ENCODE peak calls at places on chromosomes 1 and 21, in five cellular contexts. X, H, J, M and Z are unnamed samples.

GRCh38 chr1:200415693-200416593 is 6.1 kb upstream of the ZNF281 start:
- DNase-seq in X (no peak), H (peak), J (no peak), M (peak), Z (no peak)

GRCh38 chr21:45303111-45303615 is 15.5 kb upstream of the POFUT2 start:
- DNase-seq in X (peak), H (no peak), J (no peak), M (no peak), Z (no peak)

GRCh38 chr1:45892068-45892785 is 88.8 kb downstream of the MAST2 start:
- DNase-seq in X (no peak), H (peak), J (no peak), M (peak), Z (no peak)

GRCh38 chr21:33232640-33233039 is 2.9 kb downstream of the IFNAR2 start:
- DNase-seq in X (no peak), H (no peak), J (no peak), M (peak), Z (no peak)

GRCh38 chr1:28887835-28888682 is 26.3 kb upstream of the EPB41 start:
- DNase-seq in X (peak), H (no peak), J (no peak), M (no peak), Z (no peak)

GRCh38 chr1:51329443-51330325 is 678 bp downstream of the TTC39A start:
- DNase-seq in X (peak), H (no peak), J (no peak), M (no peak), Z (no peak)

GRCh38 chr1:234998174-234998741 is 130.4 kb downstream of the TOMM20 start:
- DNase-seq in X (no peak), H (peak), J (no peak), M (peak), Z (no peak)

GRCh38 chr1:162676767-162677166 is 44.5 kb downstream of the DDR2 start:
- DNase-seq in X (no peak), H (no peak), J (no peak), M (no peak), Z (no peak)

GRCh38 chr1:26259578-26259977 is 20.3 kb upstream of the SH3BGRL3 start:
- DNase-seq in X (no peak), H (no peak), J (no peak), M (no peak), Z (no peak)

GRCh38 chr1:198399452-198399851 is 141.0 kb downstream of the ATP6V1G3 start:
- DNase-seq in X (no peak), H (no peak), J (no peak), M (no peak), Z (no peak)

GRCh38 chr1:179251675-179252074 is 22.2 kb upstream of the ABL2 start:
- DNase-seq in X (no peak), H (no peak), J (no peak), M (peak), Z (no peak)

GRCh38 chr1:153661111-153661708 is 2.7 kb downstream of the SNAPIN start:
- DNase-seq in X (no peak), H (no peak), J (no peak), M (no peak), Z (no peak)

GRCh38 chr1:21514245-21514644 is 5.0 kb downstream of the ALPL start:
- DNase-seq in X (no peak), H (no peak), J (no peak), M (no peak), Z (no peak)

GRCh38 chr21:26447932-26448331 is 125.2 kb downstream of the CYYR1 start:
- DNase-seq in X (no peak), H (no peak), J (no peak), M (no peak), Z (no peak)

GRCh38 chr1:153679337-153680119 is 1.0 kb downstream of the NPR1 start:
- DNase-seq in X (peak), H (no peak), J (no peak), M (no peak), Z (peak)

GRCh38 chr1:226825037-226825745 is 45.2 kb upstream of the PSEN2 start:
- DNase-seq in X (no peak), H (no peak), J (no peak), M (no peak), Z (no peak)

GRCh38 chr1:18229620-18230019 is 122.0 kb downstream of the IGSF21 start:
- DNase-seq in X (no peak), H (no peak), J (no peak), M (no peak), Z (no peak)

GRCh38 chr1:112472142-112472541 is 36.6 kb upstream of the WNT2B start:
- DNase-seq in X (no peak), H (no peak), J (no peak), M (no peak), Z (no peak)

GRCh38 chr1:1610796-1611597 is 4.3 kb upstream of the MIB2 start:
- DNase-seq in X (no peak), H (no peak), J (no peak), M (no peak), Z (no peak)

GRCh38 chr21:18951291-18952038 is 547.9 kb upstream of the TMPRSS15 start:
- DNase-seq in X (no peak), H (peak), J (no peak), M (peak), Z (no peak)

GRCh38 chr1:4056422-4056821 is 156.3 kb upstream of the C1orf174 start:
- DNase-seq in X (no peak), H (no peak), J (no peak), M (no peak), Z (no peak)

GRCh38 chr1:33997127-33998047 is 133.5 kb downstream of the HMGB4 start:
- DNase-seq in X (no peak), H (no peak), J (no peak), M (no peak), Z (no peak)

GRCh38 chr1:12438349-12438924 is 179.6 kb downstream of the DHRS3 start:
- DNase-seq in X (no peak), H (no peak), J (no peak), M (no peak), Z (no peak)

GRCh38 chr1:235511470-235512240 is 7.4 kb upstream of the B3GALNT2 start:
- DNase-seq in X (no peak), H (no peak), J (no peak), M (peak), Z (no peak)

GRCh38 chr1:154179951-154180687 is 11.8 kb downstream of the TPM3 start:
- DNase-seq in X (no peak), H (no peak), J (no peak), M (no peak), Z (peak)

GRCh38 chr1:244964112-244964971 is 100.0 kb upstream of the HNRNPU start:
- DNase-seq in X (no peak), H (no peak), J (no peak), M (peak), Z (no peak)

GRCh38 chr1:174839211-174839610 is 160.5 kb upstream of the CACYBP start:
- DNase-seq in X (no peak), H (no peak), J (no peak), M (no peak), Z (no peak)

GRCh38 chr1:19463204-19463803 is 22.0 kb downstream of the CAPZB start:
- DNase-seq in X (no peak), H (no peak), J (no peak), M (no peak), Z (peak)